ENCODE peak calls at places on chromosomes 7 and 10, in seven cellular contexts. K is Peyer's patch, D is heart left ventricle, W is lower leg skin, Y is IMR-90, I is HCT116, A is uterus. V is an unnamed sample.
A peak's percentile ranks its signal among the peaks of the same experiment; 100 is the strongest.

GRCh38 chr10:76091821-76092394 is 660.5 kb downstream of the LRMDA start:
- DNase-seq in K (no peak), D (no peak), W (no peak), Y (no peak), I (no peak), A (no peak), V (no peak)

GRCh38 chr10:74189999-74190421 is 39.0 kb downstream of the ADK start:
- DNase-seq in K (peak; percentile 33), D (no peak), W (no peak), Y (peak; percentile 93), I (peak; percentile 72), A (no peak), V (no peak)

GRCh38 chr7:75967573-75967997 is 26.8 kb downstream of the TMEM120A start:
- DNase-seq in K (no peak), D (no peak), W (peak; percentile 83), Y (peak; percentile 21), I (no peak), A (peak; percentile 62), V (no peak)

GRCh38 chr10:76033457-76034196 is 602.2 kb downstream of the LRMDA start:
- DNase-seq in K (no peak), D (no peak), W (no peak), Y (peak; percentile 5), I (no peak), A (no peak), V (no peak)

GRCh38 chr10:4279649-4280048 is 494.6 kb upstream of the KLF6 start:
- DNase-seq in K (no peak), D (no peak), W (no peak), Y (peak; percentile 46), I (no peak), A (no peak), V (no peak)

GRCh38 chr7:11492307-11492706 is 339.7 kb downstream of the THSD7A start:
- DNase-seq in K (no peak), D (no peak), W (no peak), Y (no peak), I (no peak), A (no peak), V (no peak)

GRCh38 chr10:12400266-12400931 is 51.1 kb downstream of the CAMK1D start:
- DNase-seq in K (peak; percentile 1), D (no peak), W (no peak), Y (peak; percentile 70), I (no peak), A (no peak), V (peak; percentile 43)

GRCh38 chr7:159032310-159032709 is 112.4 kb downstream of the VIPR2 start:
- DNase-seq in K (no peak), D (peak; percentile 46), W (peak; percentile 66), Y (no peak), I (no peak), A (no peak), V (no peak)

GRCh38 chr7:117143580-117143979 is 179.3 kb downstream of the WNT2 start:
- DNase-seq in K (no peak), D (no peak), W (no peak), Y (peak; percentile 73), I (no peak), A (no peak), V (no peak)

GRCh38 chr7:22251284-22251683 is 105.7 kb downstream of the RAPGEF5 start:
- DNase-seq in K (no peak), D (no peak), W (no peak), Y (no peak), I (no peak), A (no peak), V (no peak)

GRCh38 chr7:142301923-142302550 is 44.2 kb upstream of the PRSS58 start:
- DNase-seq in K (no peak), D (no peak), W (no peak), Y (no peak), I (peak; percentile 22), A (no peak), V (no peak)

GRCh38 chr7:40709077-40709964 is 574.5 kb downstream of the SUGCT start:
- DNase-seq in K (no peak), D (no peak), W (no peak), Y (no peak), I (no peak), A (no peak), V (no peak)

GRCh38 chr7:108063520-108063933 is 60.6 kb upstream of the LAMB1 start:
- DNase-seq in K (no peak), D (no peak), W (no peak), Y (no peak), I (no peak), A (no peak), V (no peak)

GRCh38 chr7:98162758-98163157 is 48.5 kb upstream of the BHLHA15 start:
- DNase-seq in K (no peak), D (no peak), W (no peak), Y (no peak), I (no peak), A (no peak), V (no peak)

GRCh38 chr10:8053446-8054242 is 844 bp upstream of the GATA3 start:
- DNase-seq in K (peak; percentile 78), D (peak; percentile 86), W (peak; percentile 94), Y (peak; percentile 70), I (peak; percentile 55), A (peak; percentile 37), V (peak; percentile 97)

GRCh38 chr10:70589762-70590662 is 12.5 kb downstream of the PRF1 start:
- DNase-seq in K (peak; percentile 14), D (peak; percentile 71), W (peak; percentile 65), Y (peak; percentile 66), I (no peak), A (no peak), V (no peak)

GRCh38 chr10:110858297-110858934 is 13.3 kb upstream of the PDCD4 start:
- DNase-seq in K (no peak), D (no peak), W (no peak), Y (no peak), I (no peak), A (no peak), V (no peak)
- TF ChIP-seq POLR2A in K (peak; percentile 64), D (no peak), W (no peak), Y (no peak), I (no peak), A (no peak), V (no peak)

GRCh38 chr7:101829374-101829773 is 11.9 kb downstream of the CUX1 start:
- DNase-seq in K (peak; percentile 9), D (no peak), W (peak; percentile 43), Y (no peak), I (no peak), A (no peak), V (no peak)
- TF ChIP-seq POLR2A in K (no peak), D (no peak), W (no peak), Y (no peak), I (no peak), A (no peak), V (no peak)

GRCh38 chr7:44535348-44536064 is 5.6 kb downstream of the NPC1L1 start:
- DNase-seq in K (no peak), D (no peak), W (no peak), Y (no peak), I (no peak), A (no peak), V (no peak)

GRCh38 chr7:44534087-44534486 is 7.0 kb downstream of the NPC1L1 start:
- DNase-seq in K (no peak), D (no peak), W (peak; percentile 28), Y (peak; percentile 77), I (no peak), A (no peak), V (no peak)

GRCh38 chr7:44537442-44537841 is 3.7 kb downstream of the NPC1L1 start:
- DNase-seq in K (no peak), D (no peak), W (no peak), Y (no peak), I (no peak), A (no peak), V (no peak)

GRCh38 chr7:44534501-44534900 is 6.6 kb downstream of the NPC1L1 start:
- DNase-seq in K (no peak), D (no peak), W (no peak), Y (no peak), I (peak; percentile 43), A (no peak), V (peak; percentile 94)

GRCh38 chr7:44536090-44536489 is 5.0 kb downstream of the NPC1L1 start:
- DNase-seq in K (no peak), D (no peak), W (no peak), Y (no peak), I (no peak), A (no peak), V (no peak)
- TF ChIP-seq POLR2A in K (no peak), D (no peak), W (no peak), Y (no peak), I (no peak), A (no peak), V (no peak)

GRCh38 chr10:48744587-48744986 is 59.9 kb downstream of the WDFY4 start:
- DNase-seq in K (no peak), D (no peak), W (no peak), Y (no peak), I (no peak), A (no peak), V (no peak)
- TF ChIP-seq POLR2A in K (no peak), D (no peak), W (no peak), Y (no peak), I (no peak), A (no peak), V (no peak)

GRCh38 chr7:73596191-73597065 is 18.0 kb upstream of the TBL2 start:
- DNase-seq in K (no peak), D (no peak), W (no peak), Y (no peak), I (no peak), A (no peak), V (no peak)
- TF ChIP-seq POLR2A in K (no peak), D (no peak), W (no peak), Y (no peak), I (no peak), A (no peak), V (no peak)

DNA sequence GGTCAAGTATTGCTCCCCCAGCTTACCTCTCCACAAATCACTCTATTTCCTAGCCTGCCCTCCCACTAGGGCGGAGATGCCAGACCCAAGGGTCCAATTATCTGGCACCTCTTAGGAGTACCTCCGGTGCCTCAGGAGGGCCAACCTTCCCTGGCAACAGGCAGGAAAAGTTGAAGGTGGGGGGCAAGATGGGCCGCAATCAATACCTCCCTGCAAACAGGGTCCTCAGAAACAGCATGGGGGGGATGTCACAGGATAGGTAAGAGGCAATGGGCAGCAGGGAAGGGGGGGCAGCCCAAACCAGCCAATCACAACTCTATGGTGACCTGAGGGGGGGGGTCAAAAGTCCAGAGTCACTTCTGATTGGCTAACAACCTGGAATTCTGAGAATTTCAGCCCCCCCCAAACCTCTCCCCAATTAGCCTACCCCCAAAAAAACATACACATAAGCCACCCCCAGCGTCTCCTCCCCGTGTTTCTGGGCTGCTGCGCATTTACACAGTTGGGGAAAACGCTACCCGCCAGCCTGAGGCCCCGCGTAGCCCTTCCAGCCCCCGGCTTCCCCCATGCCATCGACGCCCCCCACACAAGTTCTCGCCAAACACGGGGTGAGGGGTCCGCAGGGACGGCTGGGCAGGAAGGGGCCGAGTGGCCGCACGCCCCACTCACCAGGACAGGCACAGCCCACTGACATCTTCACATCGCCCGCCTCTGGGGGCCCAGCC is 589 bp downstream of the LDB1 start:
- DNase-seq in K (peak; percentile 83), D (peak; percentile 85), W (peak; percentile 95), Y (peak; percentile 67), I (peak; percentile 59), A (peak; percentile 80), V (peak; percentile 85)
- TF ChIP-seq POLR2A in K (no peak), D (no peak), W (no peak), Y (no peak), I (no peak), A (no peak), V (peak; percentile 14)